ENCODE peak calls at places on chromosomes 2 and 18, in eight cellular contexts. W is thoracic aorta; M is upper lobe of right lung; B is gastrocnemius medialis; V is cardiac muscle cell; N is GM23248; R is sigmoid colon; D is CD4-positive, alpha-beta memory T cell. A is an unnamed sample.

GRCh38 chr18:32922951-32923430 is 150.2 kb upstream of the KLHL14 start:
- DNase-seq in R (no peak), N (no peak), D (no peak), W (no peak), B (no peak), V (no peak), M (no peak), A (no peak)

GRCh38 chr2:584863-585823 is 92.1 kb downstream of the TMEM18 start:
- DNase-seq in W (no peak), D (peak; percentile 62), N (no peak), R (no peak), B (no peak), V (no peak), M (no peak), A (no peak)

GRCh38 chr2:186576614-186577013 is 13.2 kb upstream of the ITGAV start:
- DNase-seq in V (peak; percentile 55), R (no peak), N (peak; percentile 80), B (no peak), D (no peak), W (no peak), M (no peak), A (no peak)

GRCh38 chr2:28317390-28317789 is 75.3 kb upstream of the FOSL2 start:
- DNase-seq in W (no peak), B (no peak), V (no peak), M (no peak), N (no peak), D (no peak), R (no peak), A (no peak)

GRCh38 chr2:930935-931334 is 19.7 kb upstream of the SNTG2 start:
- DNase-seq in N (no peak), D (no peak), V (no peak), B (no peak), W (no peak), R (no peak), M (no peak), A (no peak)

GRCh38 chr2:108612514-108613183 is 78.4 kb downstream of the LIMS1 start:
- DNase-seq in M (no peak), W (no peak), B (no peak), N (no peak), R (no peak), V (no peak), D (peak; percentile 83), A (no peak)

GRCh38 chr2:163043201-163043600 is 204.6 kb upstream of the KCNH7 start:
- DNase-seq in N (no peak), D (no peak), V (no peak), W (no peak), M (no peak), R (no peak), B (no peak), A (no peak)

GRCh38 chr2:27921880-27922589 is 31.5 kb downstream of the BABAM2 start:
- DNase-seq in N (no peak), M (no peak), B (no peak), R (no peak), V (no peak), D (no peak), W (no peak), A (no peak)

GRCh38 chr2:239298126-239298804 is 102.6 kb downstream of the HDAC4 start:
- DNase-seq in N (peak; percentile 48), B (peak; percentile 12), R (peak; percentile 71), W (no peak), V (no peak), M (no peak), D (peak; percentile 94), A (no peak)

GRCh38 chr2:47088371-47089082 is 66.6 kb downstream of the STPG4 start:
- DNase-seq in R (no peak), N (no peak), D (no peak), W (no peak), B (no peak), M (no peak), V (peak; percentile 79), A (no peak)

GRCh38 chr2:129748653-129749052 is 230.8 kb upstream of the RAB6C start:
- DNase-seq in N (no peak), R (no peak), W (no peak), M (no peak), V (no peak), B (no peak), D (no peak), A (no peak)

GRCh38 chr2:116719841-116720240 is 1094.7 kb upstream of the DDX18 start:
- DNase-seq in W (no peak), N (no peak), M (no peak), D (no peak), R (no peak), V (no peak), B (no peak), A (no peak)

GRCh38 chr2:58098254-58099096 is 51.9 kb downstream of the VRK2 start:
- DNase-seq in N (peak; percentile 64), R (no peak), B (no peak), D (no peak), V (peak; percentile 19), W (no peak), M (no peak), A (no peak)

GRCh38 chr2:84526562-84526961 is 10.3 kb downstream of the DNAH6 start:
- DNase-seq in D (no peak), R (no peak), N (peak; percentile 40), V (peak; percentile 2), W (no peak), B (no peak), M (no peak), A (no peak)

GRCh38 chr2:67240507-67240906 is 156.6 kb upstream of the ETAA1 start:
- DNase-seq in M (no peak), D (no peak), B (no peak), N (peak; percentile 44), W (no peak), R (no peak), V (no peak), A (no peak)

GRCh38 chr2:127453392-127454171 is 35.4 kb downstream of the PROC start:
- DNase-seq in D (no peak), R (no peak), M (no peak), B (no peak), W (no peak), V (peak; percentile 21), N (no peak), A (no peak)

DNA sequence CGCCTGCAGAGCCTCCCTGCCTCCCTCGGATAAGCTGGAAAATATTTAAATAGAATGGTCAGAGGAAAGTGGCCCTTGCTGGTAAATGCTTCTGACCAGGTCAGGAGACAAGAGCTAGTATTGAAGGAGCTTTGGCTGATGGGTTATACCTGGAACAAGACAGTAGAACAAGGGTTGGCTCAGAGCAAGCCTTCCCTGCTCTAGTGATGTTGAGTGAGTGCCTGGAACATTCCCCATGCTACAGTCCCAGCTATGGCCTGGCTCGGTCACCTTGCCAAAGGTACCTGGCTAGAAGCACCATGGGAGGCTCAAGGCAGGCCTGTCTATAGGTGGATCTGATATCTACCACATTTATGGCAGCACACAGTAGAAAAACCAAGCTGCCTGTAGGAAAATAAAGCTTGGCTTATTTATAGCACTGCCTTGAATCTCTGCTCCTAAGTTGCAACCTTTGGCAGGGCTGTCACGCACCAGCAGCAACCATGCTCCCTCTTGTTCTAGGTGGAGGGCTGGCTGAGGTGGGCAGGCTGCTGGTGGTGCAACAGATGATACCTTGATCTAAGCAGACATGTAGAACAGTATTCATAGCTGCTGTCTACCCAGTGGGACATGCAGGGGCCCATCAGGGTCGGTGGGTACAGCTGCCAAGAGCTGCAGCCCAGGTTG is 66.8 kb upstream of the BCL2L11 start:
- DNase-seq in V (no peak), D (no peak), M (no peak), B (no peak), N (no peak), R (no peak), W (no peak), A (no peak)
- H3K4me3 ChIP-seq in V (no peak overlapping the region), D (no peak overlapping the region), M (no peak overlapping the region), B (no peak overlapping the region), N (no peak overlapping the region), R (no peak overlapping the region), W (no peak overlapping the region), A (no peak overlapping the region)

GRCh38 chr2:212288308-212288707 is 250.3 kb downstream of the ERBB4 start:
- DNase-seq in D (no peak), M (no peak), R (no peak), N (no peak), V (no peak), W (no peak), B (no peak), A (no peak)

GRCh38 chr2:212284166-212284565 is 254.4 kb downstream of the ERBB4 start:
- DNase-seq in N (no peak), M (no peak), D (no peak), W (no peak), V (no peak), R (no peak), B (no peak), A (no peak)

GRCh38 chr2:212282596-212283330 is 255.8 kb downstream of the ERBB4 start:
- DNase-seq in M (no peak), B (no peak), R (no peak), W (no peak), V (no peak), N (peak; percentile 2), D (no peak), A (no peak)
- H3K4me1 ChIP-seq in M (no peaks in the 10 kb centered on the region), B (no peaks in the 10 kb centered on the region), R (no peaks in the 10 kb centered on the region), W (peaks cover 17% of the 10 kb centered on the region), V (peaks cover 6% of the 10 kb centered on the region), N (peaks cover 10% of the 10 kb centered on the region), D (no peaks in the 10 kb centered on the region), A (no peaks in the 10 kb centered on the region)

DNA sequence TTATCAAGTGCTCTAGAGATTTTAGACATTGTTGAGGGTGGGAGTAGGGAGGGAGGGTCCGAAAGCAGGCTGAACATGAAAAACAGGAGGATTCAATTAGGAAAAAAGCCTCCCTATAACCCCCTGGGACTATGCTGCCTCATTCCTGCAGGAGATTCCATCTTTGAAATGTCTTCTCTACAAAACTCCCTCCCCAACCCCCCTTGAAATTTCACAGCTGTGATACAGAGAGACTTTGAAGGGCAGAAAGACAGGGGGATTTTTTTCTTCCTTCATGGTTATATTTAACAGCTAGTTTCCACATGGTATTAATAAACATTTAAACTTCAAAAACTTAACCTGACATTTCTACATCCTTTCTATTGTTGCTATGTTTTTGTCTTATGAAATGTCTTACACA is 57.6 kb downstream of the TRIB2 start:
- DNase-seq in M (no peak), V (peak; percentile 59), N (no peak), R (no peak), W (no peak), D (no peak), B (no peak), A (no peak)
- H3K27ac ChIP-seq in M (no peak overlapping the region), V (no peak overlapping the region), N (no peak overlapping the region), R (no peak overlapping the region), W (no peak overlapping the region), D (no peak overlapping the region), B (no peak overlapping the region), A (no peak overlapping the region)

DNA sequence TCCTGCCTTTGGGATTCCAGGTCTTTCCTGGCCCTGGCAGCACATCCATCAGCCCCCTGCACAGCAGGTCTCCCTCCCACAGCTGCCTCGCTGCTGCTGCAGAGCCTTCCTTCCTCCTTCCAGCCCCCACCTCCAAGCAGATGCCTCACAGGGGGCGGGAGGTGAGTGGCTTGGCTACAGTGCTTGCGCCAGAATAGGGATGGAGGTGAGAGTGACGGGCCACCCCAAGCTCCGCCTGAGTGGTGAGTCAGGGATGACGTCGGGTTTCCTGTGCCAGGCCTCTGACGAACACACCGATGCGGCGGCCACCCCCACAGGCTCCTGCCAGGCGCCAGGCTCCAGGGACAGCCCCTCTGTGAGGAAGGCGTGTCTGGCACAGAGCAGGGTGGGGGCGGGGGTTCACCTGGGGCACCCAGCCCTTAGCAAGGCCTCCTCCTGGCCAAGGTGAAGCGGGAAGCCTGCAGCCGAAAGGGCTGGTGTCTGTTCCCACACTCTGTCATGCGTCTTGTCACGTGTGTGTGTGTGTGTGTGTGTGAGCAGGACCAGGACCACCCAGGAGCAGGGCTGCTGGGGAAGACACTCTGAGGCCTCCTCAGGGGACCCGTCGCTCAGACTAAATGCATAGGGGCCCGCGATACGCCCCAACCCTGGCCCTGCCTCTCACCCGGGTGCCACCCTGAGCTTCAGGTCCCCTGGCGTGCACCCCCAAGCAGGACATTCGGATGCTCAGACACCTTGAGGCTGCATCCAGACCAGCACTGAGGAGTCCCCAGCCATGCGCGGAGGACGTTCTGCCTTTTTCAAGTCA is 3.4 kb upstream of the DUSP2 start:
- DNase-seq in V (peak; percentile 95), R (peak; percentile 82), M (peak; percentile 84), W (peak; percentile 67), N (peak; percentile 93), B (no peak), D (peak; percentile 100), A (peak; percentile 83)
- H3K4me3 ChIP-seq in V (no peak overlapping the region), R (no peak overlapping the region), M (no peak overlapping the region), W (no peak overlapping the region), N (no peak overlapping the region), B (no peak overlapping the region), D (peak overlapping the region; percentile 27), A (no peak overlapping the region)